ENCODE peak calls at places on chromosomes 5 and 9, in five cellular contexts. L is stimulated activated CD4-positive, alpha-beta T cell treated with anti-CD3 and anti-CD28 coated beads, Interleukin-2, amount 100 ng/mL, for 48 hours; G is astrocyte of the hippocampus; M is transverse colon; C is iPS DF 19.7. T is an unnamed sample.
A peak's percentile ranks its signal among the peaks of the same experiment; 100 is the strongest.

GRCh38 chr9:90979138-90979551 is 177.5 kb downstream of the SYK start:
- DNase-seq in L (no peak), G (no peak), M (no peak), C (no peak), T (no peak)

GRCh38 chr9:91174772-91175171 is 186.9 kb downstream of the AUH start:
- DNase-seq in L (no peak), G (no peak), M (no peak), C (no peak), T (no peak)

GRCh38 chr9:125564641-125565040 is 142.4 kb downstream of the MAPKAP1 start:
- DNase-seq in L (no peak), G (no peak), M (no peak), C (no peak), T (no peak)

GRCh38 chr5:138947780-138948179 is 72.6 kb upstream of the LRRTM2 start:
- DNase-seq in L (no peak), G (no peak), M (no peak), C (no peak), T (no peak)

GRCh38 chr9:29806941-29807625 is 2233.8 kb upstream of the C9orf72 start:
- DNase-seq in L (no peak), G (peak; percentile 30), M (no peak), C (no peak), T (no peak)

GRCh38 chr9:86257406-86257805 is 2.1 kb downstream of the C9orf153 start:
- DNase-seq in L (no peak), G (no peak), M (no peak), C (no peak), T (no peak)

GRCh38 chr5:2140501-2140900 is 257.8 kb upstream of the IRX4 start:
- DNase-seq in L (no peak), G (no peak), M (no peak), C (no peak), T (no peak)

GRCh38 chr5:177507165-177507564 is 2.5 kb downstream of the DOK3 start:
- DNase-seq in L (no peak), G (peak; percentile 21), M (no peak), C (no peak), T (no peak)

GRCh38 chr9:2260401-2261306 is 245.5 kb downstream of the SMARCA2 start:
- DNase-seq in L (no peak), G (peak; percentile 87), M (no peak), C (no peak), T (no peak)

GRCh38 chr9:16484178-16484577 is 386.3 kb downstream of the BNC2 start:
- DNase-seq in L (no peak), G (no peak), M (no peak), C (no peak), T (no peak)

GRCh38 chr9:82052081-82052480 is 63.5 kb downstream of the SPATA31D1 start:
- DNase-seq in L (no peak), G (no peak), M (no peak), C (no peak), T (no peak)

GRCh38 chr9:19154135-19154612 is 26.9 kb upstream of the PLIN2 start:
- DNase-seq in L (no peak), G (peak; percentile 53), M (no peak), C (no peak), T (no peak)

GRCh38 chr5:68834486-68834885 is 259.3 kb upstream of the SLC30A5 start:
- DNase-seq in L (no peak), G (no peak), M (no peak), C (no peak), T (no peak)

GRCh38 chr5:85938201-85938600 is 679.5 kb upstream of the COX7C start:
- DNase-seq in L (no peak), G (no peak), M (no peak), C (no peak), T (no peak)

GRCh38 chr5:119071573-119071874 is 637 bp downstream of the DMXL1 start:
- DNase-seq in L (no peak), G (no peak), M (no peak), C (no peak), T (no peak)

GRCh38 chr5:167684251-167684650 is 607.2 kb upstream of the WWC1 start:
- DNase-seq in L (no peak), G (no peak), M (no peak), C (no peak), T (no peak)

GRCh38 chr9:70080481-70081119 is 37.0 kb downstream of the MAMDC2 start:
- DNase-seq in L (no peak), G (peak; percentile 91), M (no peak), C (no peak), T (no peak)

GRCh38 chr5:164256351-164256750 is 750.9 kb downstream of the MAT2B start:
- DNase-seq in L (no peak), G (peak; percentile 6), M (no peak), C (no peak), T (no peak)

GRCh38 chr5:40224421-40224820 is 455.3 kb upstream of the PTGER4 start:
- DNase-seq in L (no peak), G (peak; percentile 15), M (no peak), C (no peak), T (no peak)

GRCh38 chr9:106892632-106893031 is 29.7 kb downstream of the ZNF462 start:
- DNase-seq in L (no peak), G (peak; percentile 96), M (peak; percentile 34), C (peak; percentile 85), T (peak; percentile 3)

GRCh38 chr5:164059471-164059870 is 554.1 kb downstream of the MAT2B start:
- DNase-seq in L (no peak), G (no peak), M (no peak), C (no peak), T (no peak)

GRCh38 chr5:67065237-67065636 is 131.4 kb downstream of the CD180 start:
- DNase-seq in L (no peak), G (no peak), M (no peak), C (no peak), T (no peak)

GRCh38 chr9:76609285-76610008 is 150.5 kb downstream of the GCNT1 start:
- DNase-seq in L (no peak), G (no peak), M (no peak), C (no peak), T (no peak)

GRCh38 chr5:145941677-145942130 is 5.3 kb downstream of the SH3RF2 start:
- DNase-seq in L (no peak), G (peak; percentile 35), M (no peak), C (no peak), T (no peak)

GRCh38 chr5:76710991-76711390 is 4.9 kb upstream of the F2R start:
- DNase-seq in L (no peak), G (no peak), M (no peak), C (no peak), T (no peak)

GRCh38 chr5:7592910-7593309 is 197.0 kb downstream of the ADCY2 start:
- DNase-seq in L (no peak), G (no peak), M (no peak), C (no peak), T (no peak)

GRCh38 chr9:1456301-1456999 is 406.3 kb downstream of the DMRT2 start:
- DNase-seq in L (no peak), G (no peak), M (no peak), C (no peak), T (no peak)

GRCh38 chr5:131379723-131380122 is 115.9 kb downstream of the CDC42SE2 start:
- DNase-seq in L (peak; percentile 23), G (peak; percentile 68), M (no peak), C (no peak), T (no peak)

GRCh38 chr9:76136986-76137385 is 246.5 kb downstream of the PCSK5 start:
- DNase-seq in L (no peak), G (peak; percentile 68), M (no peak), C (no peak), T (no peak)

GRCh38 chr5:113166710-113167366 is 190.2 kb downstream of the DCP2 start:
- DNase-seq in L (no peak), G (peak; percentile 93), M (no peak), C (no peak), T (no peak)

GRCh38 chr9:2662496-2662895 is 40.9 kb downstream of the VLDLR start:
- DNase-seq in L (no peak), G (no peak), M (no peak), C (peak; percentile 28), T (no peak)

GRCh38 chr5:60287174-60287771 is 393.7 kb upstream of the PDE4D start:
- DNase-seq in L (no peak), G (peak; percentile 44), M (peak; percentile 26), C (peak; percentile 47), T (no peak)

GRCh38 chr9:129989740-129990139 is 53.2 kb downstream of the FNBP1 start:
- DNase-seq in L (no peak), G (peak; percentile 88), M (no peak), C (no peak), T (no peak)

GRCh38 chr9:122912671-122912963 is 506 bp downstream of the ZBTB6 start:
- DNase-seq in L (no peak), G (peak; percentile 7), M (no peak), C (no peak), T (no peak)

GRCh38 chr5:159156426-159156835 is 52.9 kb downstream of the RNF145 start:
- DNase-seq in L (no peak), G (no peak), M (no peak), C (no peak), T (no peak)

GRCh38 chr9:72012642-72013041 is 47.8 kb downstream of the C9orf57 start:
- DNase-seq in L (no peak), G (no peak), M (no peak), C (no peak), T (no peak)

GRCh38 chr5:181203093-181203711 is 1.8 kb downstream of the TRIM7 start:
- DNase-seq in L (no peak), G (no peak), M (no peak), C (no peak), T (no peak)

GRCh38 chr9:121876658-121877271 is 216.3 kb downstream of the TTLL11 start:
- DNase-seq in L (no peak), G (peak; percentile 83), M (no peak), C (no peak), T (no peak)

GRCh38 chr9:110329676-110330235 is 7.9 kb downstream of the TXNDC8 start:
- DNase-seq in L (no peak), G (no peak), M (no peak), C (no peak), T (no peak)